ENCODE peak calls at places on chromosome 13, in nine cellular contexts. F, K, L, M, S, E, I, A and V are unnamed samples.

GRCh38 chr13:37640499-37640898 is 41.9 kb upstream of the POSTN start:
- DNase-seq in M (no peak), A (no peak), L (no peak), I (no peak), E (no peak), K (peak), S (peak), F (no peak), V (peak)

GRCh38 chr13:20118268-20119140 is 42.3 kb downstream of the GJA3 start:
- DNase-seq in F (no peak), S (peak), E (peak), M (peak), L (peak), I (peak), K (no peak), A (peak), V (peak)

GRCh38 chr13:36919206-36919832 is 719 bp downstream of the SMAD9 start:
- DNase-seq in M (no peak), A (peak), S (peak), E (peak), L (no peak), I (peak), K (no peak), F (peak), V (peak)

GRCh38 chr13:35857769-35858168 is 273.4 kb downstream of the DCLK1 start:
- DNase-seq in E (no peak), I (no peak), A (no peak), K (no peak), F (no peak), M (no peak), S (peak), L (no peak), V (no peak)

GRCh38 chr13:112200200-112200599 is 133.3 kb downstream of the SOX1 start:
- DNase-seq in I (no peak), K (no peak), F (no peak), S (no peak), L (no peak), A (no peak), E (no peak), M (no peak), V (no peak)

GRCh38 chr13:84542348-84542747 is 660.1 kb upstream of the SLITRK1 start:
- DNase-seq in I (no peak), K (no peak), A (no peak), F (no peak), L (no peak), E (no peak), M (no peak), S (no peak), V (no peak)

GRCh38 chr13:74571811-74572210 is 437.6 kb upstream of the KLF12 start:
- DNase-seq in K (peak), S (no peak), L (no peak), A (no peak), I (no peak), M (no peak), F (no peak), E (no peak), V (no peak)

GRCh38 chr13:65594255-65594654 is 1635.9 kb downstream of the PCDH9 start:
- DNase-seq in F (no peak), A (no peak), E (no peak), M (no peak), L (no peak), I (no peak), S (peak), K (no peak), V (no peak)

GRCh38 chr13:102328909-102329308 is 72.9 kb downstream of the FGF14 start:
- DNase-seq in A (no peak), F (no peak), S (no peak), K (no peak), M (no peak), E (no peak), L (no peak), I (no peak), V (no peak)

GRCh38 chr13:48653074-48654054 is at the start of gene CYSLTR2:
- DNase-seq in K (no peak), L (no peak), M (no peak), E (no peak), S (peak), F (no peak), I (no peak), A (no peak), V (no peak)

GRCh38 chr13:100363351-100363750 is 225.2 kb downstream of the GGACT start:
- DNase-seq in M (no peak), I (no peak), A (no peak), E (no peak), K (no peak), S (peak), F (no peak), L (no peak), V (no peak)

GRCh38 chr13:48728876-48729275 is 75.1 kb downstream of the CYSLTR2 start:
- DNase-seq in S (no peak), A (no peak), K (no peak), L (no peak), F (no peak), I (no peak), E (no peak), M (no peak), V (no peak)

GRCh38 chr13:20779405-20779804 is 5.6 kb upstream of the EEF1AKMT1 start:
- DNase-seq in M (no peak), K (no peak), S (no peak), E (no peak), L (no peak), I (no peak), A (no peak), F (no peak), V (no peak)

GRCh38 chr13:77836423-77836822 is 82.2 kb downstream of the EDNRB start:
- DNase-seq in E (no peak), F (no peak), M (no peak), I (no peak), S (peak), K (no peak), L (no peak), A (no peak), V (no peak)

GRCh38 chr13:83773961-83774360 is 108.3 kb downstream of the SLITRK1 start:
- DNase-seq in A (no peak), F (no peak), S (peak), L (no peak), M (no peak), E (no peak), I (no peak), K (no peak), V (no peak)

GRCh38 chr13:82688400-82688999 is 1193.8 kb downstream of the SLITRK1 start:
- DNase-seq in K (peak), A (no peak), E (no peak), L (no peak), S (peak), I (no peak), F (no peak), M (no peak), V (no peak)

GRCh38 chr13:43316997-43317396 is 293.6 kb downstream of the DNAJC15 start:
- DNase-seq in A (peak), I (no peak), F (no peak), M (no peak), K (peak), E (no peak), S (peak), L (no peak), V (no peak)

GRCh38 chr13:50735071-50735470 is 108.4 kb downstream of the DLEU7 start:
- DNase-seq in A (no peak), K (peak), F (no peak), M (no peak), I (no peak), E (no peak), L (no peak), S (no peak), V (no peak)

GRCh38 chr13:72221276-72221962 is 354.4 kb upstream of the DACH1 start:
- DNase-seq in F (no peak), M (no peak), E (peak), K (peak), L (peak), I (no peak), S (peak), A (no peak), V (peak)

GRCh38 chr13:41740479-41740878 is 220.4 kb downstream of the VWA8 start:
- DNase-seq in K (no peak), E (no peak), A (no peak), I (no peak), L (no peak), S (peak), F (no peak), M (no peak), V (no peak)

GRCh38 chr13:112113851-112114250 is 46.9 kb downstream of the SOX1 start:
- DNase-seq in M (no peak), E (no peak), K (no peak), A (no peak), F (no peak), I (no peak), L (no peak), S (no peak), V (no peak)

GRCh38 chr13:101204270-101205011 is 211.9 kb downstream of the NALCN start:
- DNase-seq in M (no peak), S (no peak), E (no peak), F (no peak), L (no peak), I (no peak), A (no peak), K (no peak), V (no peak)

GRCh38 chr13:23621316-23621645 is 51.1 kb downstream of the TNFRSF19 start:
- DNase-seq in L (no peak), E (no peak), M (no peak), I (no peak), S (peak), F (no peak), K (peak), A (no peak), V (peak)

GRCh38 chr13:112870737-112871287 is 98.2 kb upstream of the MCF2L start:
- DNase-seq in L (peak), A (no peak), E (no peak), K (no peak), I (no peak), M (no peak), S (no peak), F (no peak), V (no peak)

GRCh38 chr13:107650081-107650701 is 565.1 kb downstream of the LIG4 start:
- DNase-seq in F (no peak), A (peak), S (peak), I (peak), E (peak), M (peak), K (peak), L (peak), V (peak)

GRCh38 chr13:93700115-93700514 is 473.5 kb downstream of the GPC6 start:
- DNase-seq in I (no peak), A (no peak), S (no peak), L (no peak), F (no peak), K (no peak), M (no peak), E (no peak), V (no peak)

GRCh38 chr13:29480893-29481525 is 114.5 kb downstream of the SLC7A1 start:
- DNase-seq in A (no peak), I (no peak), F (no peak), S (no peak), M (no peak), K (no peak), L (no peak), E (no peak), V (no peak)

GRCh38 chr13:44726214-44726613 is 150.1 kb upstream of the TSC22D1 start:
- DNase-seq in F (no peak), M (no peak), S (peak), K (peak), L (no peak), I (no peak), A (no peak), E (no peak), V (no peak)

GRCh38 chr13:80475718-80476117 is 134.8 kb upstream of the SPRY2 start:
- DNase-seq in M (no peak), I (no peak), K (no peak), A (no peak), L (no peak), F (no peak), S (no peak), E (no peak), V (no peak)

GRCh38 chr13:110017379-110017778 is 231.0 kb upstream of the IRS2 start:
- DNase-seq in K (peak), A (no peak), E (no peak), I (no peak), M (no peak), F (no peak), S (peak), L (no peak), V (peak)

GRCh38 chr13:91609353-91609752 is 210.9 kb downstream of the GPC5 start:
- DNase-seq in I (no peak), K (no peak), F (no peak), L (no peak), A (no peak), E (no peak), S (peak), M (no peak), V (no peak)

GRCh38 chr13:67353891-67354459 is 123.8 kb upstream of the PCDH9 start:
- DNase-seq in K (no peak), A (no peak), L (no peak), F (no peak), S (peak), E (no peak), I (no peak), M (no peak), V (no peak)

GRCh38 chr13:29706923-29707322 is 111.4 kb upstream of the SLC7A1 start:
- DNase-seq in L (no peak), M (no peak), F (no peak), K (no peak), I (no peak), S (no peak), A (no peak), E (no peak), V (no peak)

GRCh38 chr13:72959643-72960042 is 99.2 kb upstream of the KLF5 start:
- DNase-seq in I (no peak), F (no peak), M (no peak), S (peak), K (peak), A (no peak), E (no peak), L (no peak), V (no peak)

GRCh38 chr13:112819816-112820215 is 130.0 kb downstream of the ATP11A start:
- DNase-seq in F (no peak), E (no peak), K (no peak), M (no peak), A (no peak), L (no peak), S (no peak), I (peak), V (no peak)

GRCh38 chr13:67238277-67238859 is 8.2 kb upstream of the PCDH9 start:
- DNase-seq in I (no peak), M (no peak), K (peak), S (peak), A (no peak), L (no peak), E (no peak), F (no peak), V (no peak)

GRCh38 chr13:59247166-59247565 is 916.6 kb downstream of the DIAPH3 start:
- DNase-seq in K (no peak), I (peak), L (peak), E (peak), M (no peak), A (peak), F (no peak), S (no peak), V (no peak)

GRCh38 chr13:114110091-114110829 is 22.2 kb downstream of the RASA3 start:
- DNase-seq in I (peak), M (peak), L (peak), F (no peak), E (peak), S (no peak), A (no peak), K (no peak), V (no peak)
- TF ChIP-seq CTCF in I (no peak), M (peak), L (no peak), F (no peak), E (peak), S (no peak), A (no peak), K (no peak), V (no peak)

GRCh38 chr13:106337096-106337495 is 198.4 kb downstream of the EFNB2 start:
- DNase-seq in F (no peak), L (no peak), A (no peak), I (no peak), M (no peak), S (no peak), K (peak), E (no peak), V (no peak)
- TF ChIP-seq CTCF in F (no peak), L (no peak), A (no peak), I (no peak), M (no peak), S (no peak), K (no peak), E (no peak), V (no peak)

GRCh38 chr13:97339989-97340361 is 94.0 kb upstream of the RAP2A start:
- DNase-seq in S (no peak), M (no peak), F (no peak), A (no peak), E (no peak), I (no peak), L (no peak), K (no peak), V (no peak)
- TF ChIP-seq CTCF in S (no peak), M (no peak), F (no peak), A (no peak), E (no peak), I (no peak), L (no peak), K (no peak), V (no peak)

DNA sequence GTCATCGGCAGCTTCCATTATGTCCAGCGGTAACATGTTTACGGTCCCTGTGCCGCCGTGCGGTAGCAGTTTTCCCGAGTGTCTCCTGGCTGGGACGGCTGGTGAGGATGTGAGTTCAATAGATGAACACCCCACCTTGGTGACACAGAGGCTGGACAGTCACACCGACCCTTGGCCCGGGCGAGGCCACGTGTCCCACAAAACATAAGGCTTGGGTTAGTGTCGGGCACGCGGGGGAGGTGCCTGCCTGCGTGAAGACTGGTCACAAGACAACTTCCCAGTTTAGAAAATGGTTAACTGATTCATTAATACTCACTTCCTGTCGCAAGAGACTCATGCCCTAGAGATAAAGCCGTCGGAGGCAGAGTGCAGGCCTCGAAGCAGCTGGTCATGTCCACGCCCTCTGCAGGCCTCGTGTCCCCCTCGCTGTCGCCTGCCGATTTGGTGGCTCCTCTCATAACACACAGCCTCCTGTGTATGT is 17.2 kb downstream of the RASA3 start:
- DNase-seq in A (no peak), S (peak), K (peak), I (peak), E (peak), M (peak), F (no peak), L (peak), V (peak)
- TF ChIP-seq CTCF in A (no peak), S (peak), K (no peak), I (no peak), E (no peak), M (no peak), F (no peak), L (no peak), V (no peak)

GRCh38 chr13:32298695-32299094 is 16.5 kb downstream of the ZAR1L start:
- DNase-seq in K (no peak), A (no peak), F (no peak), E (no peak), I (no peak), S (no peak), L (no peak), M (no peak), V (no peak)
- TF ChIP-seq CTCF in K (no peak), A (no peak), F (no peak), E (no peak), I (no peak), S (no peak), L (no peak), M (no peak), V (no peak)

GRCh38 chr13:27271572-27272096 is 1.0 kb downstream of the RASL11A start:
- DNase-seq in A (no peak), F (no peak), I (no peak), M (no peak), L (no peak), K (no peak), S (no peak), E (no peak), V (no peak)

GRCh38 chr13:27276188-27276587 is 5.6 kb downstream of the RASL11A start:
- DNase-seq in A (no peak), I (no peak), E (no peak), M (no peak), K (no peak), S (peak), L (no peak), F (no peak), V (no peak)

GRCh38 chr13:27270594-27271520 is at the start of gene RASL11A:
- DNase-seq in S (peak), A (peak), M (peak), K (peak), F (peak), L (peak), I (peak), E (peak), V (peak)

GRCh38 chr13:27274631-27275030 is 4.0 kb downstream of the RASL11A start:
- DNase-seq in L (no peak), S (no peak), I (no peak), K (no peak), A (no peak), E (no peak), M (no peak), F (no peak), V (no peak)

DNA sequence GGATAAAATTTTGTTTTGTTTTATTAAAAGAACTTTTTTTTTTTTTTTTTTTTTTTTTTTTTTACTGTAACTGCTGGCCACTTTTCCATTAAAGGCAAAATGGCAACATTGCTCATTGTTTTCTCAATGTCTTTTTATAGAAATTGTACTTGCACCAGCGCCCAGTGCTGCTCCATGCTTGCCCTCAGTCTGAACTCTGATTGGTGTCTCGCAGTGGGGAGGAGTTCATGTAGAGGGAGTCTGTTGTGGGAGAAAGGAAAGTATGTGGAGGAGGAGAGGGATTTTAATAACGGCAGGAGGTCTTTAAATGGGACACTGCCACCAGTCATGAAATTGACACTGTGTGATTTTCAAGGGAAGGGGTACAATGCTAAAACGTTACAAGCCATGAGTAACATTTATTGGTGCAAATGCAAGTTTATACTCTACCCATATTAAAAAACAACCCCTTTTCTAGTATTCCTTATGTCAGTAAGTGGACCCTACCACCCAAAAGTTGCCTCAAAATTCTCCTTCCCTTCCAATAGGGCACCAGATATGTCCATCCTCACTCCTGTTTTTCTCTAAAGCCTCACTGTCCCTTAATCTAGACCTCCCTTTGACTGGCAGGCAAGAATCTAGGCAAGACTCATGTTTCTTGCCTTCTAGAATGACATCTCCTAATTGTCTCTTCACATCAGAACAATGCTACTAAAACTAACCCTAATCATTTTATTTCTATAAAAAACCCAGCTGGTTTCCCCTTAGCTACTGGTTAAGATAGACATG is 3.2 kb downstream of the RASL11A start:
- DNase-seq in L (no peak), S (peak), A (no peak), K (no peak), M (no peak), I (no peak), F (peak), E (no peak), V (no peak)
- TF ChIP-seq CTCF in L (no peak), S (no peak), A (no peak), K (no peak), M (no peak), I (no peak), F (no peak), E (no peak), V (no peak)